ENCODE peak calls at places on chromosome 14, in eight cellular contexts. I is H4; C is astrocyte of the spinal cord; O is GM12864; L is endothelial cell; E is activated CD4-positive, alpha-beta T cell treated with anti-CD3 and anti-CD28 coated beads, Interleukin-2, amount 50 U/mL, for 24 hours; T is left ventricle myocardium inferior; B is NCI-H1105. H is an unnamed sample.

GRCh38 chr14:23146423-23146910 is 27.4 kb upstream of the CEBPE start:
- DNase-seq in I (no peak), C (no peak), O (no peak), L (no peak), E (no peak), T (no peak), B (no peak), H (no peak)

GRCh38 chr14:92641306-92641705 is 107.1 kb downstream of the LGMN start:
- DNase-seq in I (no peak), C (no peak), O (no peak), L (no peak), E (no peak), T (no peak), B (no peak), H (no peak)

GRCh38 chr14:63713765-63714164 is 14.1 kb downstream of the SGPP1 start:
- DNase-seq in I (peak), C (peak), O (no peak), L (no peak), E (no peak), T (no peak), B (no peak), H (peak)

GRCh38 chr14:54147285-54147684 is 190.7 kb upstream of the BMP4 start:
- DNase-seq in I (no peak), C (peak), O (no peak), L (no peak), E (no peak), T (peak), B (no peak), H (no peak)

GRCh38 chr14:43535231-43535838 is 971.7 kb downstream of the FSCB start:
- DNase-seq in I (no peak), C (no peak), O (no peak), L (no peak), E (no peak), T (no peak), B (no peak), H (no peak)

GRCh38 chr14:95313707-95314106 is 6.0 kb downstream of the CLMN start:
- DNase-seq in I (peak), C (peak), O (no peak), L (no peak), E (no peak), T (peak), B (no peak), H (peak)

GRCh38 chr14:91363776-91364523 is 53.7 kb downstream of the CCDC88C start:
- DNase-seq in I (no peak), C (no peak), O (peak), L (no peak), E (no peak), T (no peak), B (no peak), H (no peak)

GRCh38 chr14:29310210-29310609 is 543.6 kb downstream of the FOXG1 start:
- DNase-seq in I (no peak), C (no peak), O (no peak), L (no peak), E (no peak), T (no peak), B (no peak), H (no peak)

GRCh38 chr14:22871962-22872832 is 657 bp downstream of the LRP10 start:
- DNase-seq in I (peak), C (peak), O (no peak), L (peak), E (peak), T (peak), B (peak), H (peak)

GRCh38 chr14:103897075-103897947 is 30.9 kb upstream of the TDRD9 start:
- DNase-seq in I (no peak), C (no peak), O (no peak), L (no peak), E (no peak), T (peak), B (no peak), H (no peak)

GRCh38 chr14:99234982-99235491 is 37.0 kb downstream of the BCL11B start:
- DNase-seq in I (no peak), C (no peak), O (no peak), L (peak), E (peak), T (no peak), B (no peak), H (no peak)

GRCh38 chr14:63404906-63405305 is 86.2 kb upstream of the GPHB5 start:
- DNase-seq in I (no peak), C (no peak), O (no peak), L (no peak), E (no peak), T (no peak), B (no peak), H (no peak)

GRCh38 chr14:95953111-95953724 is 76.6 kb downstream of the TUNAR start:
- DNase-seq in I (no peak), C (no peak), O (no peak), L (peak), E (no peak), T (no peak), B (no peak), H (no peak)

GRCh38 chr14:105894978-105895881 is 368.8 kb downstream of the TMEM121 start:
- DNase-seq in I (peak), C (no peak), O (no peak), L (no peak), E (no peak), T (peak), B (no peak), H (no peak)

GRCh38 chr14:97328743-97329142 is 531.6 kb downstream of the VRK1 start:
- DNase-seq in I (no peak), C (no peak), O (no peak), L (no peak), E (no peak), T (no peak), B (no peak), H (no peak)

GRCh38 chr14:102185360-102185759 is 45.7 kb downstream of the WDR20 start:
- DNase-seq in I (no peak), C (no peak), O (no peak), L (no peak), E (no peak), T (no peak), B (no peak), H (no peak)

GRCh38 chr14:67705211-67705610 is 3.5 kb downstream of the RDH12 start:
- DNase-seq in I (no peak), C (no peak), O (no peak), L (no peak), E (no peak), T (no peak), B (no peak), H (no peak)

GRCh38 chr14:61544448-61545202 is 150.7 kb upstream of the HIF1A start:
- DNase-seq in I (no peak), C (no peak), O (no peak), L (no peak), E (no peak), T (no peak), B (no peak), H (no peak)

GRCh38 chr14:84064756-84065155 is 1465.2 kb upstream of the FLRT2 start:
- DNase-seq in I (no peak), C (no peak), O (no peak), L (no peak), E (no peak), T (no peak), B (no peak), H (no peak)

GRCh38 chr14:99575043-99576023 is 28.7 kb downstream of the CCDC85C start:
- DNase-seq in I (peak), C (no peak), O (no peak), L (no peak), E (no peak), T (peak), B (no peak), H (peak)

GRCh38 chr14:36971263-36971855 is 201.0 kb downstream of the SLC25A21 start:
- DNase-seq in I (no peak), C (no peak), O (no peak), L (no peak), E (no peak), T (no peak), B (no peak), H (no peak)

GRCh38 chr14:98711453-98711852 is 560.5 kb downstream of the BCL11B start:
- DNase-seq in I (peak), C (no peak), O (no peak), L (no peak), E (no peak), T (no peak), B (no peak), H (no peak)

GRCh38 chr14:90453401-90453951 is 56.6 kb downstream of the CALM1 start:
- DNase-seq in I (no peak), C (peak), O (no peak), L (no peak), E (no peak), T (peak), B (no peak), H (no peak)

GRCh38 chr14:21924479-21924878 is 250.9 kb upstream of the OR4E1 start:
- DNase-seq in I (no peak), C (no peak), O (peak), L (no peak), E (no peak), T (no peak), B (no peak), H (no peak)

GRCh38 chr14:92497391-92497790 is 16.2 kb upstream of the RIN3 start:
- DNase-seq in I (no peak), C (no peak), O (no peak), L (no peak), E (no peak), T (no peak), B (no peak), H (no peak)

GRCh38 chr14:36684946-36685345 is 23.3 kb downstream of the PAX9 start:
- DNase-seq in I (no peak), C (no peak), O (no peak), L (no peak), E (no peak), T (no peak), B (no peak), H (no peak)

GRCh38 chr14:61346793-61347192 is 25.4 kb downstream of the PRKCH start:
- DNase-seq in I (no peak), C (no peak), O (no peak), L (no peak), E (no peak), T (no peak), B (no peak), H (no peak)

GRCh38 chr14:59529189-59529588 is 44.9 kb downstream of the JKAMP start:
- DNase-seq in I (peak), C (no peak), O (no peak), L (no peak), E (no peak), T (no peak), B (no peak), H (no peak)

GRCh38 chr14:46063872-46064271 is 587.7 kb downstream of the RPL10L start:
- DNase-seq in I (peak), C (no peak), O (no peak), L (no peak), E (no peak), T (no peak), B (peak), H (no peak)

GRCh38 chr14:63027719-63028118 is 17.5 kb downstream of the KCNH5 start:
- DNase-seq in I (no peak), C (no peak), O (no peak), L (no peak), E (no peak), T (no peak), B (no peak), H (no peak)

GRCh38 chr14:21039059-21039422 is 3.1 kb upstream of the RNASE7 start:
- DNase-seq in I (no peak), C (peak), O (no peak), L (peak), E (no peak), T (peak), B (no peak), H (no peak)

GRCh38 chr14:96502621-96503251 is 554 bp downstream of the PAPOLA start:
- DNase-seq in I (peak), C (peak), O (no peak), L (peak), E (no peak), T (peak), B (peak), H (peak)

GRCh38 chr14:39890026-39890425 is 457.8 kb upstream of the FBXO33 start:
- DNase-seq in I (no peak), C (no peak), O (no peak), L (no peak), E (no peak), T (no peak), B (no peak), H (no peak)

GRCh38 chr14:52235434-52235833 is 32.1 kb upstream of the PTGDR start:
- DNase-seq in I (no peak), C (no peak), O (no peak), L (no peak), E (no peak), T (no peak), B (no peak), H (no peak)

GRCh38 chr14:106067935-106068334 is 541.6 kb downstream of the TMEM121 start:
- DNase-seq in I (no peak), C (no peak), O (no peak), L (no peak), E (no peak), T (no peak), B (no peak), H (no peak)

GRCh38 chr14:57302883-57303282 is 34.1 kb downstream of the AP5M1 start:
- DNase-seq in I (peak), C (no peak), O (no peak), L (no peak), E (no peak), T (no peak), B (no peak), H (no peak)

H was measured in H54.